ENCODE peak calls at places on chromosomes 13 and 19, in six cellular contexts. One of them, this sample, is unnamed.

GRCh38 chr13:114107686-114108081 is 24.7 kb downstream of the RASA3 start:
- DNase-seq in GM23248: peak; percentile 86
- DNase-seq in A549: no peak
- DNase-seq in fibroblast of lung: peak; percentile 92
- DNase-seq in aorta: peak; percentile 84
- DNase-seq in adrenal gland: peak; percentile 8
- DNase-seq in this sample: no peak

GRCh38 chr13:110912651-110913051 is 2.2 kb downstream of the ANKRD10 start:
- DNase-seq in A549: peak; percentile 12
- DNase-seq in aorta: no peak
- DNase-seq in fibroblast of lung: peak; percentile 73
- DNase-seq in GM23248: peak; percentile 78
- DNase-seq in adrenal gland: peak; percentile 32
- DNase-seq in this sample: no peak

GRCh38 chr19:1183543-1184172 is 9.6 kb upstream of the SBNO2 start:
- DNase-seq in aorta: no peak
- DNase-seq in GM23248: no peak
- DNase-seq in A549: peak; percentile 92
- DNase-seq in fibroblast of lung: no peak
- DNase-seq in adrenal gland: peak; percentile 73
- DNase-seq in this sample: no peak

GRCh38 chr19:43644181-43644580 is 4.5 kb upstream of the CADM4 start:
- DNase-seq in A549: no peak
- DNase-seq in aorta: no peak
- DNase-seq in adrenal gland: no peak
- DNase-seq in fibroblast of lung: no peak
- DNase-seq in GM23248: no peak
- DNase-seq in this sample: no peak

GRCh38 chr13:21657538-21657937 is 13.3 kb upstream of the FGF9 start:
- DNase-seq in GM23248: peak; percentile 75
- DNase-seq in aorta: no peak
- DNase-seq in A549: no peak
- DNase-seq in fibroblast of lung: peak; percentile 74
- DNase-seq in adrenal gland: no peak
- DNase-seq in this sample: no peak

GRCh38 chr19:47227347-47228167 is 3.4 kb downstream of the BBC3 start:
- DNase-seq in adrenal gland: peak; percentile 94
- DNase-seq in A549: peak; percentile 99
- DNase-seq in aorta: peak; percentile 95
- DNase-seq in GM23248: peak; percentile 94
- DNase-seq in fibroblast of lung: peak; percentile 97
- DNase-seq in this sample: peak; percentile 89

GRCh38 chr13:45474584-45475454 is 10.1 kb downstream of the COG3 start:
- DNase-seq in adrenal gland: no peak
- DNase-seq in A549: no peak
- DNase-seq in fibroblast of lung: no peak
- DNase-seq in aorta: no peak
- DNase-seq in GM23248: no peak
- DNase-seq in this sample: no peak

GRCh38 chr19:15107056-15108010 is at the start of gene SYDE1:
- DNase-seq in GM23248: peak; percentile 72
- DNase-seq in aorta: peak; percentile 88
- DNase-seq in adrenal gland: peak; percentile 26
- DNase-seq in A549: peak; percentile 33
- DNase-seq in fibroblast of lung: peak; percentile 63
- DNase-seq in this sample: no peak

GRCh38 chr19:5968431-5969373 is 9.2 kb downstream of the RANBP3 start:
- DNase-seq in adrenal gland: peak; percentile 90
- DNase-seq in A549: no peak
- DNase-seq in GM23248: no peak
- DNase-seq in fibroblast of lung: no peak
- DNase-seq in aorta: no peak
- DNase-seq in this sample: peak; percentile 82

GRCh38 chr19:40424637-40425449 is 949 bp downstream of the SERTAD1 start:
- DNase-seq in fibroblast of lung: peak; percentile 29
- DNase-seq in adrenal gland: peak; percentile 25
- DNase-seq in A549: no peak
- DNase-seq in aorta: no peak
- DNase-seq in GM23248: peak; percentile 54
- DNase-seq in this sample: no peak

GRCh38 chr19:49930483-49931011 is 1.2 kb upstream of the NUP62 start:
- DNase-seq in adrenal gland: peak; percentile 79
- DNase-seq in A549: peak; percentile 50
- DNase-seq in fibroblast of lung: no peak
- DNase-seq in GM23248: peak; percentile 56
- DNase-seq in aorta: peak; percentile 80
- DNase-seq in this sample: peak; percentile 61

GRCh38 chr13:46010148-46010547 is 42.4 kb downstream of the ZC3H13 start:
- DNase-seq in aorta: no peak
- DNase-seq in adrenal gland: no peak
- DNase-seq in GM23248: peak; percentile 28
- DNase-seq in A549: peak; percentile 9
- DNase-seq in fibroblast of lung: peak; percentile 9
- DNase-seq in this sample: no peak

GRCh38 chr19:28966737-28967401 is 246.1 kb downstream of the UQCRFS1 start:
- DNase-seq in A549: no peak
- DNase-seq in aorta: no peak
- DNase-seq in adrenal gland: no peak
- DNase-seq in GM23248: peak; percentile 40
- DNase-seq in fibroblast of lung: no peak
- DNase-seq in this sample: no peak

GRCh38 chr19:6730153-6730804 is 7.1 kb downstream of the GPR108 start:
- DNase-seq in GM23248: peak; percentile 46
- DNase-seq in aorta: peak; percentile 91
- DNase-seq in A549: peak; percentile 84
- DNase-seq in adrenal gland: peak; percentile 94
- DNase-seq in fibroblast of lung: no peak
- DNase-seq in this sample: peak; percentile 93

GRCh38 chr19:31252476-31252875 is 96.8 kb downstream of the TSHZ3 start:
- DNase-seq in fibroblast of lung: no peak
- DNase-seq in aorta: no peak
- DNase-seq in A549: no peak
- DNase-seq in GM23248: no peak
- DNase-seq in adrenal gland: peak; percentile 10
- DNase-seq in this sample: no peak
- H3K4me3 ChIP-seq in fibroblast of lung: no peak overlapping the region
- H3K4me3 ChIP-seq in aorta: no peak overlapping the region
- H3K4me3 ChIP-seq in A549: no peak overlapping the region
- H3K4me3 ChIP-seq in GM23248: no peak overlapping the region
- H3K4me3 ChIP-seq in adrenal gland: no peak overlapping the region
- H3K4me3 ChIP-seq in this sample: no peak overlapping the region

GRCh38 chr13:68713394-68713793 is 1394.2 kb upstream of the ATXN8OS start:
- DNase-seq in adrenal gland: no peak
- DNase-seq in A549: no peak
- DNase-seq in GM23248: no peak
- DNase-seq in aorta: no peak
- DNase-seq in fibroblast of lung: no peak
- DNase-seq in this sample: no peak
- H3K4me3 ChIP-seq in adrenal gland: no peak overlapping the region
- H3K4me3 ChIP-seq in A549: no peak overlapping the region
- H3K4me3 ChIP-seq in GM23248: no peak overlapping the region
- H3K4me3 ChIP-seq in aorta: no peak overlapping the region
- H3K4me3 ChIP-seq in fibroblast of lung: no peak overlapping the region
- H3K4me3 ChIP-seq in this sample: no peak overlapping the region

GRCh38 chr13:99977912-99978780 is 3.4 kb upstream of the ZIC2 start:
- DNase-seq in fibroblast of lung: no peak
- DNase-seq in aorta: peak; percentile 50
- DNase-seq in A549: no peak
- DNase-seq in GM23248: no peak
- DNase-seq in adrenal gland: no peak
- DNase-seq in this sample: no peak

GRCh38 chr13:99981115-99982020 is at the start of gene ZIC2:
- DNase-seq in A549: peak; percentile 87
- DNase-seq in aorta: no peak
- DNase-seq in GM23248: peak; percentile 63
- DNase-seq in adrenal gland: no peak
- DNase-seq in fibroblast of lung: no peak
- DNase-seq in this sample: no peak

GRCh38 chr13:99980201-99981114 is 1.1 kb upstream of the ZIC2 start:
- DNase-seq in GM23248: peak; percentile 86
- DNase-seq in A549: peak; percentile 87
- DNase-seq in fibroblast of lung: peak; percentile 51
- DNase-seq in adrenal gland: peak; percentile 72
- DNase-seq in aorta: peak; percentile 90
- DNase-seq in this sample: peak; percentile 66

GRCh38 chr13:99978781-99979452 is 2.7 kb upstream of the ZIC2 start:
- DNase-seq in aorta: peak; percentile 52
- DNase-seq in fibroblast of lung: no peak
- DNase-seq in A549: no peak
- DNase-seq in adrenal gland: no peak
- DNase-seq in GM23248: no peak
- DNase-seq in this sample: no peak

DNA sequence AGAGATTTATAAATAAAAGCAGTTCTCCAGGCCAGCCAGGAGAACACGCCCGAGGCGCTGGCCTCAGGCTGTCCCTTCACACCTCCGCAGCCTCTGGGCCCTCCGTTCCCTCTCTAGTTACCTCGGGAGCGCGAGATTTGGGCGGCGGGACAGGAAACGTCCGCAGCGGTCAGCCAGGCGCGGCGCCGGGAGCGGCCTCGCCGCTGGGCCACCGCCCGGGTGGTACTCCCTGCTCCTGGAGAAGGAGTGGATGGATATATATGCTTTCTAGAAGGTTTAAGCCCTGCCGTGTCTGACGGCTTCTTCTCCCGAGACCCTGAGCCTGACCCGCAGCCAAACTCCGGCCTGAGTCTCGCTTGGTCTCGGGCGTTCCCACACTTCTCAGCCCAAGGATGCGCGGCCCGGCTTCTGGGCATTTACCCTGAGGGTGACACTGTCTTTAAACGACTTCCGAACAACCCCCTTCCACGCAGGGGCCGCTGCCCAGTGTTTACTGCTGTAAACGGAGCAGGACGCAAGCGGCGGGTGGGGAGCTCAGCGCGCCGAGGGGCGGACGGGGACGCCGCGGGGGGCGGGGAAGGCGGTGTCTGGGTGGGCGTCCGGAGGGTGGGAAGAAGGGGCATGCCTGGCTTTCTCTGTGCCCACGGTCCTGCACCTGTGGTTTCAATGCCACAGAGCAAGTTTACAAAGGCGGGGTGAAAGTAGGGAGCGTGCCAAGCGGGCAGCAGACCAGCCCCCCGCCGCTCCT is 2.0 kb upstream of the ZIC2 start:
- DNase-seq in A549: peak; percentile 60
- DNase-seq in fibroblast of lung: no peak
- DNase-seq in aorta: peak; percentile 72
- DNase-seq in adrenal gland: no peak
- DNase-seq in GM23248: peak; percentile 29
- DNase-seq in this sample: no peak
- H3K4me3 ChIP-seq in A549: peak overlapping the region; percentile 92
- H3K4me3 ChIP-seq in fibroblast of lung: peak overlapping the region; percentile 36
- H3K4me3 ChIP-seq in aorta: peak overlapping the region; percentile 46
- H3K4me3 ChIP-seq in adrenal gland: no peak overlapping the region
- H3K4me3 ChIP-seq in GM23248: peak overlapping the region; percentile 63
- H3K4me3 ChIP-seq in this sample: peak overlapping the region; percentile 15

DNA sequence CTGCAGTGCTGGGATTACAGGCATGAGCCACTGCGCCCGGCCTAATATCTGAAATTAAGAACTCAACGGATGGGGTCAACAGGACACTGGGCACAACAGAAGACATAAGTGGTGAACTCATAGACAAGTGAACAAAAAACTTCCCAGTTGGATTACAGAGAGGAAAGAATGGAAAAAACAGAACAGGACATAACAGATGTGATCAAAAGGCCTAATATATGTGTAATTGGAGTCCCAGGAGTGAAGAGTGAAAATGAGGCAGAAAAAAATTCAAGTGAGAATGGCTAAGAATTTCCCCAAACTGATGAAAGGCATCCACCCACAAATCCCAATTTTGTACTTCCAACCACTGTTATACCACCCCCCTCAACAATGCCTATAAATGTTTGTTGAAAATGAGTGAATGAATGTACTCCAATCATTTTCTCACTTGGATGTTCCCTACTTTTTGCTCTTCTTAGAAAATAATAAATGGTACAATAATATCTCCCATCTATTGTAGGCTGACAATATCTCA is 18.3 kb upstream of the ANGPTL8 start:
- DNase-seq in A549: no peak
- DNase-seq in adrenal gland: no peak
- DNase-seq in aorta: no peak
- DNase-seq in GM23248: no peak
- DNase-seq in fibroblast of lung: no peak
- DNase-seq in this sample: no peak
- H3K4me3 ChIP-seq in A549: no peak overlapping the region
- H3K4me3 ChIP-seq in adrenal gland: no peak overlapping the region
- H3K4me3 ChIP-seq in aorta: no peak overlapping the region
- H3K4me3 ChIP-seq in GM23248: no peak overlapping the region
- H3K4me3 ChIP-seq in fibroblast of lung: no peak overlapping the region
- H3K4me3 ChIP-seq in this sample: no peak overlapping the region

DNA sequence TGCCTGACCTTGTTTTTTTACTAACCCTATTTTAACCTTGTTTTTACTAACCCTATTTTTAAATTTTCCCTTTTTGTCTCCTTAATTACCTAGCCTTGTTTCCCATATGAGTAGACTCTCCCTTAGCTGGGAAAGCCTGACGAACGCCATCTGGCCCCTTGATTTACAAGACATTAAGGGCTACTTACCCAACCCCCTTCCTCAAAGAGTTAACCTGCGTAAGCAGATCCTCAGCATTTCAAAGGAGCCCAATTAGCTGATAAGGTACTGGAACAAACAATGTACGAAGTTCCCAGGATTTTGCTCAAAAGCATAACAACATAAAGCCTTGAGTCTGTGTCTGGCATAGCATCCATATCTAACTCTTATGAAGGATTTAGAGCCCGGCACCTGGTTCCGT is 4.7 kb upstream of the MVB12A start:
- DNase-seq in aorta: no peak
- DNase-seq in GM23248: no peak
- DNase-seq in adrenal gland: no peak
- DNase-seq in fibroblast of lung: no peak
- DNase-seq in A549: no peak
- DNase-seq in this sample: no peak
- H3K4me3 ChIP-seq in aorta: no peak overlapping the region
- H3K4me3 ChIP-seq in GM23248: no peak overlapping the region
- H3K4me3 ChIP-seq in adrenal gland: no peak overlapping the region
- H3K4me3 ChIP-seq in fibroblast of lung: no peak overlapping the region
- H3K4me3 ChIP-seq in A549: no peak overlapping the region
- H3K4me3 ChIP-seq in this sample: no peak overlapping the region

DNA sequence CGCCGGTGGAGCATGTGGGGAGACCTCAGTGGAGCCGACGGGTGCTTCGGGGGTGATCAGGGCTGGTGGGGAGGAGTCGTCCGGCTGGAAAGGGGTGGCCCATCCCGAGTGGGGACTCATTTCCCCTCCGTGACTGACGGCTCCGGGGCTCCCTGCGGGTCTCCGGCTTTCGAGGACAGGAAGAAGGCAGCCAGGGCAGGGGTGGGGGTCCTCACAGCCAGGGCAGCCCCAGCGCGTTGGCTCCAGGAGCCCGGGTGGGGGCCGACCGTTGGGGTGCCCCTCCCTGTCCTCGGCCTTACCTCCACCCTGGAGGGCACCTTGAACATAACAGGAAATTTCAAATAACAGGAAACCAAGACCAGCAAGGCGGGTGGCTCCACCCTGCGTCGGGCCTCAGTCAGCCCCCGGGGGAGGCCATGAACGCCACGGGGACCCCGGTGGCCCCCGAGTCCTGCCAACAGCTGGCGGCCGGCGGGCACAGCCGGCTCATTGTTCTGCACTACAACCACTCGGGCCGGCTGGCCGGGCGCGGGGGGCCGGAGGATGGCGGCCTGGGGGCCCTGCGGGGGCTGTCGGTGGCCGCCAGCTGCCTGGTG is at the start of gene S1PR4:
- DNase-seq in adrenal gland: no peak
- DNase-seq in fibroblast of lung: no peak
- DNase-seq in aorta: peak; percentile 76
- DNase-seq in A549: no peak
- DNase-seq in GM23248: no peak
- DNase-seq in this sample: no peak
- H3K4me3 ChIP-seq in adrenal gland: no peak within 1 kb of the TSS
- H3K4me3 ChIP-seq in fibroblast of lung: no peak within 1 kb of the TSS
- H3K4me3 ChIP-seq in aorta: no peak within 1 kb of the TSS
- H3K4me3 ChIP-seq in A549: no peak within 1 kb of the TSS
- H3K4me3 ChIP-seq in GM23248: no peak within 1 kb of the TSS
- H3K4me3 ChIP-seq in this sample: no peak within 1 kb of the TSS

GRCh38 chr13:99471231-99472202 is 29.8 kb upstream of the TM9SF2 start:
- DNase-seq in GM23248: peak; percentile 77
- DNase-seq in A549: no peak
- DNase-seq in fibroblast of lung: peak; percentile 27
- DNase-seq in adrenal gland: no peak
- DNase-seq in aorta: no peak
- DNase-seq in this sample: no peak
- H3K4me3 ChIP-seq in GM23248: peak overlapping the region; percentile 31
- H3K4me3 ChIP-seq in A549: no peak overlapping the region
- H3K4me3 ChIP-seq in fibroblast of lung: no peak overlapping the region
- H3K4me3 ChIP-seq in adrenal gland: no peak overlapping the region
- H3K4me3 ChIP-seq in aorta: no peak overlapping the region
- H3K4me3 ChIP-seq in this sample: no peak overlapping the region

This sample was measured in pancreas.